ENCODE peak calls at places on chromosomes 3 and 15, in five cellular contexts. F is fibroblast of pulmonary artery, D is iPS-NIHi11, Y is H9, N is NCI-H1436 treated with DMSO at 0.1 percent for 48 hours. Z is an unnamed sample.
A peak's percentile ranks its signal among the peaks of the same experiment; 100 is the strongest.

GRCh38 chr3:130276203-130276803 is 69.2 kb upstream of the COL6A5 start:
- DNase-seq in F (peak; percentile 77), D (peak; percentile 67), Y (no peak), N (peak; percentile 6), Z (no peak)

GRCh38 chr3:179146911-179147570 is 1.1 kb upstream of the PIK3CA start:
- DNase-seq in F (peak; percentile 76), D (peak; percentile 49), Y (no peak), N (peak; percentile 43), Z (no peak)

GRCh38 chr15:70875001-70875782 is 17.0 kb downstream of the THAP10 start:
- DNase-seq in F (peak; percentile 73), D (peak; percentile 24), Y (no peak), N (no peak), Z (no peak)

GRCh38 chr3:127153506-127153815 is 39.5 kb upstream of the PRR23E start:
- DNase-seq in F (no peak), D (no peak), Y (no peak), N (no peak), Z (no peak)

GRCh38 chr15:45714501-45715488 is 80.0 kb downstream of the SQOR start:
- DNase-seq in F (peak; percentile 86), D (peak; percentile 52), Y (peak; percentile 73), N (no peak), Z (no peak)

GRCh38 chr15:63038926-63039673 is 3.4 kb upstream of the TPM1 start:
- DNase-seq in F (peak; percentile 83), D (no peak), Y (no peak), N (no peak), Z (no peak)

GRCh38 chr3:131535596-131535995 is 32.8 kb upstream of the MRPL3 start:
- DNase-seq in F (no peak), D (no peak), Y (no peak), N (no peak), Z (no peak)

GRCh38 chr3:120420360-120420759 is 30.4 kb downstream of the FSTL1 start:
- DNase-seq in F (no peak), D (no peak), Y (no peak), N (no peak), Z (no peak)

GRCh38 chr3:126292318-126293070 is 64.7 kb downstream of the KLF15 start:
- DNase-seq in F (no peak), D (no peak), Y (peak; percentile 26), N (no peak), Z (no peak)

GRCh38 chr15:73631915-73632669 is 1.1 kb downstream of the NPTN start:
- DNase-seq in F (peak; percentile 75), D (peak; percentile 40), Y (peak; percentile 45), N (no peak), Z (no peak)

GRCh38 chr3:29755416-29755815 is 474.5 kb downstream of the RBMS3 start:
- DNase-seq in F (no peak), D (no peak), Y (no peak), N (no peak), Z (no peak)

GRCh38 chr3:10514407-10515069 is 9.2 kb upstream of the ATP2B2 start:
- DNase-seq in F (no peak), D (no peak), Y (no peak), N (no peak), Z (no peak)

GRCh38 chr3:119690043-119690656 is 12.7 kb upstream of the CFAP91 start:
- DNase-seq in F (peak; percentile 54), D (peak; percentile 29), Y (no peak), N (no peak), Z (no peak)

GRCh38 chr15:29821416-29822099 is 710 bp downstream of the TJP1 start:
- DNase-seq in F (peak; percentile 80), D (peak; percentile 63), Y (peak; percentile 81), N (no peak), Z (no peak)

GRCh38 chr3:150436161-150436560 is 28.1 kb downstream of the TSC22D2 start:
- DNase-seq in F (no peak), D (no peak), Y (no peak), N (no peak), Z (no peak)

GRCh38 chr3:49415931-49416601 is 3.8 kb downstream of the TCTA start:
- DNase-seq in F (no peak), D (no peak), Y (no peak), N (no peak), Z (no peak)

GRCh38 chr3:73144276-73144675 is 82.8 kb downstream of the EBLN2 start:
- DNase-seq in F (no peak), D (no peak), Y (no peak), N (no peak), Z (no peak)

GRCh38 chr3:119809249-119810017 is 27.5 kb downstream of the NR1I2 start:
- DNase-seq in F (no peak), D (peak; percentile 43), Y (no peak), N (no peak), Z (no peak)

GRCh38 chr15:70479785-70480184 is 283.6 kb downstream of the UACA start:
- DNase-seq in F (no peak), D (no peak), Y (no peak), N (no peak), Z (no peak)

GRCh38 chr3:105836533-105836932 is 32.3 kb downstream of the CBLB start:
- DNase-seq in F (peak; percentile 80), D (no peak), Y (no peak), N (no peak), Z (no peak)

GRCh38 chr15:48040166-48040817 is 80.5 kb upstream of the SLC24A5 start:
- DNase-seq in F (peak; percentile 5), D (no peak), Y (no peak), N (no peak), Z (no peak)

GRCh38 chr3:29594261-29594660 is 313.4 kb downstream of the RBMS3 start:
- DNase-seq in F (peak; percentile 18), D (no peak), Y (no peak), N (no peak), Z (no peak)

GRCh38 chr15:82790321-82790720 is 15.5 kb downstream of the FSD2 start:
- DNase-seq in F (no peak), D (no peak), Y (no peak), N (no peak), Z (no peak)

GRCh38 chr3:191246628-191247027 is 47.6 kb downstream of the OSTN start:
- DNase-seq in F (peak; percentile 52), D (no peak), Y (no peak), N (no peak), Z (no peak)

GRCh38 chr3:111998661-111999641 is at the start of gene TAGLN3:
- DNase-seq in F (no peak), D (peak; percentile 73), Y (peak; percentile 68), N (peak; percentile 70), Z (no peak)

GRCh38 chr15:50145451-50145872 is 26.4 kb upstream of the ATP8B4 start:
- DNase-seq in F (peak; percentile 92), D (peak; percentile 62), Y (no peak), N (no peak), Z (no peak)

GRCh38 chr3:52843881-52844280 is 9.1 kb upstream of the MUSTN1 start:
- DNase-seq in F (no peak), D (no peak), Y (no peak), N (no peak), Z (no peak)

Z was measured in vagina.